ENCODE peak calls at places on chromosomes 4 and X, in seven cellular contexts. P is GM03348; Y is right cardiac atrium; X is testis; L is stimulated activated CD4-positive, alpha-beta T cell treated with anti-CD3 and anti-CD28 coated beads, Interleukin-1b, Interleukin-23, amount 100 ng/mL, for 4 hours; S is HuH-7; K is T-helper 9 cell. Z is an unnamed sample.

GRCh38 chr4:12965334-12965733 is 518.8 kb downstream of the RAB28 start:
- DNase-seq in P (no peak), Y (no peak), X (no peak), L (no peak), S (no peak), K (no peak), Z (no peak)

GRCh38 chr4:55857586-55857985 is 4.1 kb downstream of the EXOC1 start:
- DNase-seq in P (no peak), Y (no peak), X (no peak), L (no peak), S (no peak), K (no peak), Z (no peak)

GRCh38 chrX:34638116-34638515 is 19.0 kb downstream of the TMEM47 start:
- DNase-seq in P (no peak), Y (no peak), X (no peak), L (no peak), S (no peak), K (no peak), Z (no peak)

GRCh38 chrX:79270401-79270800 is 96.7 kb downstream of the ITM2A start:
- DNase-seq in P (no peak), Y (peak), X (peak), L (peak), S (no peak), K (peak), Z (peak)

GRCh38 chr4:16227462-16227868 is 1.2 kb upstream of the TAPT1 start:
- DNase-seq in P (peak), Y (peak), X (peak), L (no peak), S (no peak), K (no peak), Z (no peak)

GRCh38 chr4:112514449-112515277 is 1.3 kb downstream of the NEUROG2 start:
- DNase-seq in P (no peak), Y (peak), X (no peak), L (no peak), S (no peak), K (no peak), Z (no peak)

GRCh38 chrX:87003031-87003430 is 514.6 kb upstream of the KLHL4 start:
- DNase-seq in P (no peak), Y (no peak), X (no peak), L (no peak), S (no peak), K (no peak), Z (no peak)

GRCh38 chrX:48569958-48570357 is 4.3 kb upstream of the RBM3 start:
- DNase-seq in P (no peak), Y (no peak), X (no peak), L (no peak), S (no peak), K (no peak), Z (no peak)

GRCh38 chr4:7964890-7965662 is 25.4 kb upstream of the AFAP1 start:
- DNase-seq in P (no peak), Y (peak), X (no peak), L (no peak), S (no peak), K (peak), Z (no peak)

GRCh38 chr4:3850128-3850527 is 83.9 kb downstream of the ADRA2C start:
- DNase-seq in P (no peak), Y (no peak), X (no peak), L (no peak), S (no peak), K (no peak), Z (no peak)

GRCh38 chrX:30150196-30150895 is 65.0 kb upstream of the MAGEB2 start:
- DNase-seq in P (no peak), Y (no peak), X (no peak), L (no peak), S (no peak), K (no peak), Z (no peak)

GRCh38 chr4:161320377-161320776 is 843.4 kb downstream of the FSTL5 start:
- DNase-seq in P (no peak), Y (peak), X (peak), L (no peak), S (peak), K (no peak), Z (no peak)

GRCh38 chrX:133249659-133250058 is 31.5 kb upstream of the TFDP3 start:
- DNase-seq in P (peak), Y (no peak), X (no peak), L (no peak), S (no peak), K (no peak), Z (no peak)

GRCh38 chrX:148902581-148902980 is 402.2 kb downstream of the AFF2 start:
- DNase-seq in P (no peak), Y (no peak), X (no peak), L (no peak), S (no peak), K (no peak), Z (no peak)

Z was measured in stimulated activated CD8-positive, alpha-beta memory T cell treated with anti-CD3 and anti-CD28 coated beads, Interleukin-2, amount 100 ng/mL, for 1 hour.